ENCODE peak calls at places on chromosomes 12 and 14, in ten cellular contexts. U is WERI-Rb-1, K is dorsolateral prefrontal cortex, J is heart right ventricle, C is left ventricle myocardium inferior, S is mesothelial cell of epicardium, Y is AG09309, N is H9, H is body of pancreas, R is cardiac muscle cell. O is an unnamed sample.

GRCh38 chr12:802242-802995 is 50.0 kb downstream of the WNK1 start:
- DNase-seq in U (no peak), K (no peak), J (no peak), C (no peak), S (no peak), Y (no peak), N (no peak), H (no peak), R (peak; percentile 40), O (no peak)

GRCh38 chr12:104790296-104791125 is 167.6 kb downstream of the SLC41A2 start:
- DNase-seq in U (peak; percentile 24), K (no peak), J (peak; percentile 56), C (peak; percentile 47), S (no peak), Y (no peak), N (peak; percentile 79), H (peak; percentile 58), R (peak; percentile 23), O (no peak)

GRCh38 chr14:97077253-97077653 is 280.1 kb downstream of the VRK1 start:
- DNase-seq in U (no peak), K (no peak), J (peak; percentile 13), C (peak; percentile 37), S (no peak), Y (peak; percentile 55), N (no peak), H (peak; percentile 11), R (peak; percentile 5), O (no peak)

GRCh38 chr12:44574586-44574985 is 301.5 kb downstream of the NELL2 start:
- DNase-seq in U (no peak), K (no peak), J (no peak), C (no peak), S (no peak), Y (no peak), N (no peak), H (no peak), R (no peak), O (no peak)

GRCh38 chr12:77469614-77470333 is 360.9 kb upstream of the NAV3 start:
- DNase-seq in U (no peak), K (no peak), J (no peak), C (no peak), S (no peak), Y (no peak), N (no peak), H (no peak), R (no peak), O (no peak)

GRCh38 chr12:48197967-48198618 is 5.0 kb downstream of the OR10AD1 start:
- DNase-seq in U (peak; percentile 67), K (peak; percentile 93), J (peak; percentile 97), C (peak; percentile 99), S (peak; percentile 62), Y (peak; percentile 65), N (peak; percentile 100), H (peak; percentile 98), R (peak; percentile 97), O (peak; percentile 97)

GRCh38 chr14:53011053-53011462 is 60.2 kb upstream of the FERMT2 start:
- DNase-seq in U (no peak), K (peak; percentile 57), J (peak; percentile 61), C (peak; percentile 76), S (no peak), Y (peak; percentile 97), N (peak; percentile 59), H (peak; percentile 38), R (peak; percentile 99), O (peak; percentile 7)

GRCh38 chr14:76109087-76109880 is 42.4 kb upstream of the GPATCH2L start:
- DNase-seq in U (no peak), K (no peak), J (no peak), C (no peak), S (no peak), Y (peak; percentile 20), N (no peak), H (no peak), R (no peak), O (no peak)

GRCh38 chr12:54526800-54527630 is 22.4 kb upstream of the PDE1B start:
- DNase-seq in U (peak; percentile 64), K (peak; percentile 53), J (peak; percentile 32), C (peak; percentile 21), S (no peak), Y (no peak), N (peak; percentile 92), H (peak; percentile 41), R (peak; percentile 60), O (no peak)

GRCh38 chr12:54525383-54525782 is 24.0 kb upstream of the PDE1B start:
- DNase-seq in U (no peak), K (no peak), J (no peak), C (no peak), S (no peak), Y (no peak), N (no peak), H (no peak), R (no peak), O (no peak)

GRCh38 chr12:54529581-54529980 is 19.8 kb upstream of the PDE1B start:
- DNase-seq in U (no peak), K (no peak), J (no peak), C (no peak), S (no peak), Y (no peak), N (no peak), H (no peak), R (no peak), O (no peak)

GRCh38 chr12:54523637-54524036 is 25.8 kb upstream of the PDE1B start:
- DNase-seq in U (no peak), K (no peak), J (no peak), C (no peak), S (no peak), Y (no peak), N (no peak), H (no peak), R (no peak), O (no peak)

DNA sequence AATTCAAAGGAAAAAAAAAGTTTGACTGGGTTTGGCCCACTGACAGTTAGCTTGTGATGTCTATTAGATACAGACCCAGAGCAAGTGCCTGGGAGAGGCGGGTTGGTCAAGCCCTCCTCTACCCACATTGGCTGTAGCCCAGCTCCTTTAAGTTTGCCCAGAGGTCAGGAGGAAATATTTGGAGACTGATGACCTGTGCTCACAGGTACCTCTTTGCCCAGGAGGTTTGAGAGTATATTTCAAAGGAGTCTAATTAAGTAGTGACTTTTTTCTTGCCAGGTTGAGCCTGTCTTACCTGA is 21.8 kb upstream of the PDE1B start:
- DNase-seq in U (no peak), K (no peak), J (no peak), C (no peak), S (no peak), Y (no peak), N (no peak), H (no peak), R (no peak), O (no peak)
- TF ChIP-seq CTCF in U (no peak), K (no peak), J (no peak), C (no peak), S (no peak), Y (no peak), N (no peak), H (no peak), R (no peak), O (no peak)

GRCh38 chr12:70842136-70842535 is 78.4 kb downstream of the PTPRR start:
- DNase-seq in U (no peak), K (no peak), J (no peak), C (no peak), S (no peak), Y (no peak), N (no peak), H (no peak), R (no peak), O (no peak)

GRCh38 chr12:70842942-70843341 is 77.6 kb downstream of the PTPRR start:
- DNase-seq in U (no peak), K (no peak), J (no peak), C (no peak), S (no peak), Y (no peak), N (no peak), H (no peak), R (no peak), O (no peak)

GRCh38 chr12:70840966-70841365 is 79.6 kb downstream of the PTPRR start:
- DNase-seq in U (no peak), K (no peak), J (no peak), C (no peak), S (no peak), Y (no peak), N (no peak), H (no peak), R (no peak), O (no peak)

GRCh38 chr12:70837026-70837425 is 83.5 kb downstream of the PTPRR start:
- DNase-seq in U (no peak), K (no peak), J (no peak), C (no peak), S (no peak), Y (no peak), N (no peak), H (no peak), R (no peak), O (no peak)

GRCh38 chr12:70839544-70839943 is 81.0 kb downstream of the PTPRR start:
- DNase-seq in U (no peak), K (no peak), J (no peak), C (no peak), S (no peak), Y (no peak), N (peak; percentile 43), H (no peak), R (no peak), O (no peak)
- TF ChIP-seq CTCF in U (no peak), K (no peak), J (no peak), C (no peak), S (no peak), Y (no peak), N (peak; percentile 55), H (no peak), R (no peak), O (no peak)

GRCh38 chr14:89620436-89620835 is 203.4 kb upstream of the FOXN3 start:
- DNase-seq in U (no peak), K (no peak), J (no peak), C (no peak), S (no peak), Y (no peak), N (no peak), H (no peak), R (no peak), O (no peak)

GRCh38 chr14:89621791-89622638 is 205.0 kb upstream of the FOXN3 start:
- DNase-seq in U (peak; percentile 68), K (no peak), J (no peak), C (no peak), S (no peak), Y (no peak), N (no peak), H (no peak), R (no peak), O (no peak)

GRCh38 chr14:89619616-89620273 is 202.7 kb upstream of the FOXN3 start:
- DNase-seq in U (no peak), K (no peak), J (no peak), C (no peak), S (no peak), Y (no peak), N (no peak), H (no peak), R (no peak), O (no peak)

GRCh38 chr14:89618821-89619551 is 202.0 kb upstream of the FOXN3 start:
- DNase-seq in U (peak; percentile 73), K (peak; percentile 47), J (peak; percentile 79), C (peak; percentile 73), S (peak; percentile 46), Y (no peak), N (peak; percentile 73), H (peak; percentile 82), R (peak; percentile 79), O (no peak)

GRCh38 chr14:89621009-89621421 is 204.0 kb upstream of the FOXN3 start:
- DNase-seq in U (no peak), K (no peak), J (no peak), C (no peak), S (no peak), Y (no peak), N (no peak), H (peak; percentile 57), R (no peak), O (no peak)
- TF ChIP-seq CTCF in U (no peak), K (no peak), J (no peak), C (no peak), S (no peak), Y (no peak), N (no peak), H (no peak), R (no peak), O (no peak)

GRCh38 chr12:52542157-52542556 is 10.8 kb downstream of the KRT71 start:
- DNase-seq in U (no peak), K (no peak), J (no peak), C (no peak), S (no peak), Y (no peak), N (no peak), H (no peak), R (no peak), O (no peak)

GRCh38 chr12:52546126-52546525 is 6.8 kb downstream of the KRT71 start:
- DNase-seq in U (no peak), K (no peak), J (no peak), C (no peak), S (no peak), Y (no peak), N (peak; percentile 63), H (no peak), R (no peak), O (no peak)

GRCh38 chr12:52541709-52542108 is 11.2 kb downstream of the KRT71 start:
- DNase-seq in U (no peak), K (no peak), J (no peak), C (no peak), S (no peak), Y (no peak), N (no peak), H (no peak), R (no peak), O (no peak)

GRCh38 chr12:52542785-52543318 is 10.1 kb downstream of the KRT71 start:
- DNase-seq in U (no peak), K (no peak), J (no peak), C (no peak), S (no peak), Y (no peak), N (no peak), H (no peak), R (no peak), O (no peak)

DNA sequence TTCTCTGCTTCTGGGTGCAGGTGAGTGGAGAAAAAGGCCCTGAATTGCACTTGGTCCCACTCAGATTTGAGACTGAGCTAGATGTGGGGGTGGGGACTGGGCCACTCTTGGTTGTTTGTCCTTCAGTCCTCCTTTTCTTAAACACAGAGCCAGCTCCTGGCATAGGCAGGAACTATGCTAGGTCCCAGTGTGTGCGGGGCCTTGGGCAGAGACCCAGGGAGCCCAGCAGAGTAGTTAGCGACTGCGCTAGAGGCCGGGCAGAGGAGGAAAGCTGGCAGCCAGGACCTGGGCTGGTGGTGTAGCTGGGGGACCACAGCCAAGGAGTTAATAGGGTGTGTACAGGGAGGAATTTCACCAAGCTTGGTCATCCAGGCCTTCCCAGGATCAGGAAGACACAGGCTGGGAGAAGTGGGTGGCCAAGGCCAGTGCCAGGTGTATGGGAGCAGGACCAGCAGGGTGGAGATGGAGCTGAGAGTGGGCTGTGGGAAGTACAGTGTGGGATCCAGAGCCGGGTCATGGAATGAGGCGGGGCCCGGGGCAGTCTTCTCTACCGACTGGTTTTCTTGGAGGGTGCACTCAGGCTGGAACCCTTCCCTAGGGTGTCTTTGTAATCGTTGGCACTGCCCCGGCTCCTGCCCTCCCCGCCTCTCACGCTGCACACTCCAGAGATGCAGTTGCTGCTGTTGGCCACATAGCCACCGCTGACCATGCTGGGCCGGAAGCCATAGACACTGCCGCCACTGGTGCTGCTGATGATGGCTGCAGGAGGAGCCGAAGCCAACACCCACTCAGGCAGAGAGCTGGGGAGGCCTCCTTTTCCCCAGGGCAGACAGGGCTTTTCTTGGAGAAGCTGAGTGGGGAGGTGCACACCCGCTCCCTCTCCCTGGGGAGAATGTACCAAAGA is 8.7 kb downstream of the KRT71 start:
- DNase-seq in U (peak; percentile 9), K (no peak), J (peak; percentile 47), C (no peak), S (no peak), Y (no peak), N (peak; percentile 45), H (no peak), R (no peak), O (no peak)
- TF ChIP-seq CTCF in U (no peak), K (no peak), J (no peak), C (no peak), S (no peak), Y (no peak), N (peak; percentile 11), H (no peak), R (no peak), O (peak; percentile 45)

O was measured in thoracic aorta.